ENCODE peak calls at places on chromosomes 3 and 15, in ten cellular contexts. V is tibial nerve, R is non-pigmented ciliary epithelial cell, A is amniotic epithelial cell, Z is activated T-cell treated with anti-CD3 and anti-CD28 coated beads for 1 hour, G is BJ, Y is nephron progenitor cell, X is aorta, O is adrenal gland, E is pancreas. H is an unnamed sample.

GRCh38 chr3:32401541-32402052 is 9.9 kb downstream of the CMTM7 start:
- DNase-seq in X (peak), A (peak), Y (peak), E (peak), O (peak), V (peak), G (no peak), Z (peak), R (no peak), H (peak)

GRCh38 chr3:87268646-87269211 is 7.7 kb downstream of the POU1F1 start:
- DNase-seq in O (no peak), E (no peak), V (no peak), R (no peak), Y (no peak), X (no peak), G (no peak), Z (no peak), A (peak), H (no peak)

GRCh38 chr3:169662215-169663070 is 1.1 kb downstream of the MECOM start:
- DNase-seq in G (no peak), Z (no peak), X (peak), R (no peak), Y (peak), A (no peak), V (no peak), E (peak), O (peak), H (peak)

GRCh38 chr3:94004301-94004910 is 24.0 kb downstream of the STX19 start:
- DNase-seq in Y (no peak), X (no peak), A (peak), O (no peak), G (no peak), R (no peak), Z (no peak), E (no peak), V (no peak), H (no peak)

GRCh38 chr3:43236008-43236407 is 50.3 kb upstream of the SNRK start:
- DNase-seq in R (no peak), Z (no peak), G (no peak), Y (no peak), O (no peak), X (no peak), A (no peak), V (no peak), E (no peak), H (no peak)

GRCh38 chr3:65723011-65723410 is 315.7 kb downstream of the MAGI1 start:
- DNase-seq in G (no peak), R (no peak), Z (no peak), Y (no peak), X (no peak), V (no peak), A (no peak), O (no peak), E (no peak), H (no peak)

GRCh38 chr15:69610264-69610663 is 157.6 kb downstream of the RPLP1 start:
- DNase-seq in V (no peak), Z (no peak), A (peak), X (no peak), O (no peak), G (no peak), Y (no peak), E (no peak), R (no peak), H (no peak)

GRCh38 chr3:107676469-107677309 is 153.9 kb downstream of the BBX start:
- DNase-seq in V (no peak), A (peak), G (no peak), O (no peak), Z (no peak), Y (no peak), E (no peak), X (no peak), R (no peak), H (no peak)

GRCh38 chr15:33679065-33679464 is 289.2 kb upstream of the CHRM5 start:
- DNase-seq in O (no peak), R (no peak), V (no peak), A (no peak), E (no peak), Y (no peak), X (no peak), G (no peak), Z (no peak), H (no peak)

GRCh38 chr15:87118424-87118823 is 1038.8 kb downstream of the AGBL1 start:
- DNase-seq in E (no peak), Z (no peak), Y (peak), G (no peak), R (no peak), V (no peak), X (no peak), A (no peak), O (no peak), H (no peak)

GRCh38 chr3:87426916-87427315 is 150.5 kb upstream of the POU1F1 start:
- DNase-seq in V (no peak), Z (no peak), O (no peak), A (no peak), Y (no peak), X (no peak), R (no peak), E (no peak), G (no peak), H (no peak)

H was measured in mucosa of gallbladder.